ENCODE peak calls at places on chromosomes 6 and 20, in eight cellular contexts. One of them, this sample, is unnamed.

GRCh38 chr6:106315765-106316375 is 9.7 kb downstream of the ATG5 start:
- DNase-seq in mesothelial cell of epicardium: no peak
- DNase-seq in breast epithelium: no peak
- DNase-seq in left lung: no peak
- DNase-seq in choroid plexus epithelial cell: peak; percentile 12
- DNase-seq in colonic mucosa: no peak
- DNase-seq in ascending aorta: no peak
- DNase-seq in NB4: peak; percentile 28
- DNase-seq in this sample: no peak

GRCh38 chr6:105753184-105754097 is 332.7 kb upstream of the PRDM1 start:
- DNase-seq in NB4: no peak
- DNase-seq in choroid plexus epithelial cell: no peak
- DNase-seq in left lung: no peak
- DNase-seq in colonic mucosa: peak; percentile 85
- DNase-seq in breast epithelium: no peak
- DNase-seq in ascending aorta: no peak
- DNase-seq in mesothelial cell of epicardium: no peak
- DNase-seq in this sample: no peak

GRCh38 chr6:36853325-36853724 is 14.1 kb upstream of the CPNE5 start:
- DNase-seq in colonic mucosa: no peak
- DNase-seq in ascending aorta: peak; percentile 89
- DNase-seq in choroid plexus epithelial cell: peak; percentile 93
- DNase-seq in NB4: peak; percentile 95
- DNase-seq in left lung: peak; percentile 69
- DNase-seq in breast epithelium: no peak
- DNase-seq in mesothelial cell of epicardium: no peak
- DNase-seq in this sample: peak; percentile 53

GRCh38 chr6:47524136-47524840 is 46.7 kb downstream of the CD2AP start:
- DNase-seq in mesothelial cell of epicardium: no peak
- DNase-seq in NB4: no peak
- DNase-seq in left lung: no peak
- DNase-seq in colonic mucosa: no peak
- DNase-seq in breast epithelium: no peak
- DNase-seq in ascending aorta: no peak
- DNase-seq in choroid plexus epithelial cell: peak; percentile 26
- DNase-seq in this sample: no peak

GRCh38 chr6:72941751-72942150 is 283.5 kb downstream of the KHDC1L start:
- DNase-seq in ascending aorta: no peak
- DNase-seq in mesothelial cell of epicardium: no peak
- DNase-seq in breast epithelium: no peak
- DNase-seq in NB4: no peak
- DNase-seq in left lung: peak; percentile 42
- DNase-seq in choroid plexus epithelial cell: no peak
- DNase-seq in colonic mucosa: no peak
- DNase-seq in this sample: no peak

GRCh38 chr6:47278545-47278944 is 31.2 kb downstream of the TNFRSF21 start:
- DNase-seq in left lung: no peak
- DNase-seq in mesothelial cell of epicardium: no peak
- DNase-seq in breast epithelium: no peak
- DNase-seq in ascending aorta: no peak
- DNase-seq in colonic mucosa: no peak
- DNase-seq in choroid plexus epithelial cell: peak; percentile 91
- DNase-seq in NB4: peak; percentile 76
- DNase-seq in this sample: no peak

GRCh38 chr20:32830437-32830836 is 10.7 kb downstream of the MAPRE1 start:
- DNase-seq in ascending aorta: peak; percentile 69
- DNase-seq in breast epithelium: no peak
- DNase-seq in mesothelial cell of epicardium: no peak
- DNase-seq in choroid plexus epithelial cell: peak; percentile 87
- DNase-seq in NB4: peak; percentile 90
- DNase-seq in left lung: peak; percentile 45
- DNase-seq in colonic mucosa: peak; percentile 28
- DNase-seq in this sample: no peak

GRCh38 chr6:36358235-36358915 is 21.7 kb upstream of the BNIP5 start:
- DNase-seq in left lung: no peak
- DNase-seq in choroid plexus epithelial cell: peak; percentile 85
- DNase-seq in ascending aorta: peak; percentile 79
- DNase-seq in mesothelial cell of epicardium: no peak
- DNase-seq in colonic mucosa: no peak
- DNase-seq in breast epithelium: no peak
- DNase-seq in NB4: no peak
- DNase-seq in this sample: no peak

GRCh38 chr6:135270676-135271536 is 89.8 kb downstream of the MYB start:
- DNase-seq in choroid plexus epithelial cell: peak; percentile 5
- DNase-seq in ascending aorta: no peak
- DNase-seq in left lung: peak; percentile 72
- DNase-seq in colonic mucosa: peak; percentile 86
- DNase-seq in mesothelial cell of epicardium: no peak
- DNase-seq in NB4: no peak
- DNase-seq in breast epithelium: peak; percentile 60
- DNase-seq in this sample: no peak

GRCh38 chr20:39880890-39881289 is 808.1 kb downstream of the MAFB start:
- DNase-seq in breast epithelium: no peak
- DNase-seq in left lung: no peak
- DNase-seq in choroid plexus epithelial cell: peak; percentile 47
- DNase-seq in ascending aorta: no peak
- DNase-seq in colonic mucosa: no peak
- DNase-seq in NB4: peak; percentile 49
- DNase-seq in mesothelial cell of epicardium: no peak
- DNase-seq in this sample: no peak

GRCh38 chr20:38123021-38123587 is 42.0 kb downstream of the TGM2 start:
- DNase-seq in ascending aorta: peak; percentile 66
- DNase-seq in mesothelial cell of epicardium: no peak
- DNase-seq in breast epithelium: no peak
- DNase-seq in NB4: no peak
- DNase-seq in left lung: no peak
- DNase-seq in choroid plexus epithelial cell: peak; percentile 78
- DNase-seq in colonic mucosa: peak; percentile 17
- DNase-seq in this sample: no peak

GRCh38 chr20:513429-513828 is 30.2 kb downstream of the CSNK2A1 start:
- DNase-seq in breast epithelium: no peak
- DNase-seq in choroid plexus epithelial cell: peak; percentile 21
- DNase-seq in NB4: no peak
- DNase-seq in mesothelial cell of epicardium: no peak
- DNase-seq in left lung: no peak
- DNase-seq in colonic mucosa: no peak
- DNase-seq in ascending aorta: no peak
- DNase-seq in this sample: no peak

GRCh38 chr6:43105538-43106218 is 29.6 kb downstream of the PTK7 start:
- DNase-seq in left lung: no peak
- DNase-seq in NB4: no peak
- DNase-seq in colonic mucosa: no peak
- DNase-seq in choroid plexus epithelial cell: no peak
- DNase-seq in breast epithelium: no peak
- DNase-seq in ascending aorta: no peak
- DNase-seq in mesothelial cell of epicardium: no peak
- DNase-seq in this sample: no peak

GRCh38 chr6:134436950-134437349 is 119.0 kb upstream of the SGK1 start:
- DNase-seq in left lung: no peak
- DNase-seq in ascending aorta: no peak
- DNase-seq in mesothelial cell of epicardium: no peak
- DNase-seq in colonic mucosa: no peak
- DNase-seq in breast epithelium: no peak
- DNase-seq in NB4: peak; percentile 28
- DNase-seq in choroid plexus epithelial cell: peak; percentile 78
- DNase-seq in this sample: no peak

GRCh38 chr6:3516094-3516493 is 59.2 kb upstream of the SLC22A23 start:
- DNase-seq in NB4: no peak
- DNase-seq in breast epithelium: no peak
- DNase-seq in left lung: no peak
- DNase-seq in ascending aorta: no peak
- DNase-seq in colonic mucosa: no peak
- DNase-seq in choroid plexus epithelial cell: no peak
- DNase-seq in mesothelial cell of epicardium: no peak
- DNase-seq in this sample: no peak

GRCh38 chr6:9140181-9140580 is 704.8 kb upstream of the SLC35B3 start:
- DNase-seq in NB4: no peak
- DNase-seq in mesothelial cell of epicardium: no peak
- DNase-seq in left lung: peak; percentile 55
- DNase-seq in colonic mucosa: peak; percentile 23
- DNase-seq in breast epithelium: peak; percentile 77
- DNase-seq in choroid plexus epithelial cell: no peak
- DNase-seq in ascending aorta: no peak
- DNase-seq in this sample: no peak

GRCh38 chr6:85460154-85460950 is 10.5 kb downstream of the NT5E start:
- DNase-seq in mesothelial cell of epicardium: no peak
- DNase-seq in colonic mucosa: no peak
- DNase-seq in ascending aorta: no peak
- DNase-seq in left lung: no peak
- DNase-seq in breast epithelium: no peak
- DNase-seq in choroid plexus epithelial cell: peak; percentile 74
- DNase-seq in NB4: no peak
- DNase-seq in this sample: no peak

GRCh38 chr6:12241493-12242214 is 48.5 kb upstream of the EDN1 start:
- DNase-seq in mesothelial cell of epicardium: no peak
- DNase-seq in NB4: peak; percentile 66
- DNase-seq in choroid plexus epithelial cell: no peak
- DNase-seq in ascending aorta: no peak
- DNase-seq in colonic mucosa: no peak
- DNase-seq in breast epithelium: no peak
- DNase-seq in left lung: no peak
- DNase-seq in this sample: no peak

GRCh38 chr6:40124924-40125323 is 190.7 kb upstream of the MOCS1 start:
- DNase-seq in ascending aorta: no peak
- DNase-seq in breast epithelium: no peak
- DNase-seq in left lung: no peak
- DNase-seq in mesothelial cell of epicardium: no peak
- DNase-seq in NB4: no peak
- DNase-seq in colonic mucosa: no peak
- DNase-seq in choroid plexus epithelial cell: no peak
- DNase-seq in this sample: no peak

GRCh38 chr20:54180931-54181330 is 7.1 kb upstream of the CYP24A1 start:
- DNase-seq in ascending aorta: no peak
- DNase-seq in mesothelial cell of epicardium: no peak
- DNase-seq in colonic mucosa: no peak
- DNase-seq in NB4: no peak
- DNase-seq in breast epithelium: no peak
- DNase-seq in choroid plexus epithelial cell: no peak
- DNase-seq in left lung: no peak
- DNase-seq in this sample: no peak

GRCh38 chr20:38278763-38279162 is 18.2 kb upstream of the KIAA1755 start:
- DNase-seq in NB4: peak; percentile 67
- DNase-seq in breast epithelium: no peak
- DNase-seq in choroid plexus epithelial cell: no peak
- DNase-seq in mesothelial cell of epicardium: no peak
- DNase-seq in colonic mucosa: no peak
- DNase-seq in left lung: no peak
- DNase-seq in ascending aorta: no peak
- DNase-seq in this sample: no peak

GRCh38 chr6:42322676-42323075 is 105.0 kb upstream of the MRPS10 start:
- DNase-seq in breast epithelium: no peak
- DNase-seq in colonic mucosa: no peak
- DNase-seq in mesothelial cell of epicardium: no peak
- DNase-seq in ascending aorta: no peak
- DNase-seq in NB4: peak; percentile 41
- DNase-seq in left lung: no peak
- DNase-seq in choroid plexus epithelial cell: no peak
- DNase-seq in this sample: no peak

DNA sequence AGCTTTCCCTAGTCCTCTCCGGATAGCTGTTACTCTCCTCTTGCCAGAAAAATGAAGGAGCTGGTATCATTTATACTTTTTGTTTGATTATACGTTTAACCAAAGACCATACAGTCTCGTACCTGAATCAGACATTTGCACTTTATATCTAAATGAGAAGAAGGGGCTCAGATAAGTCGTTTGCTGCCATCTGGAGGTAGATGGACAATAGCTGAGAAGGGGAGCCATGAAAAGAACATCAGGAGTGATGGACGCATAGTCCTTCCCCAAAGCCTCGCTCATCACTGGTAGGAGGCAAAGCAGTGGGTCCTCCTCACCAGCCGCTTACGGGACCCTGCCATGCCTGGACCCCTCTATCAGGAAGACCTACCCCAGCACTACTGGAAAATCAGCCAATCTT is 45.4 kb downstream of the RPF2 start:
- DNase-seq in colonic mucosa: no peak
- DNase-seq in choroid plexus epithelial cell: no peak
- DNase-seq in ascending aorta: no peak
- DNase-seq in left lung: no peak
- DNase-seq in mesothelial cell of epicardium: no peak
- DNase-seq in NB4: peak; percentile 18
- DNase-seq in breast epithelium: no peak
- DNase-seq in this sample: no peak
- TF ChIP-seq CTCF in colonic mucosa: no peak
- TF ChIP-seq CTCF in choroid plexus epithelial cell: peak; percentile 22
- TF ChIP-seq CTCF in ascending aorta: no peak
- TF ChIP-seq CTCF in left lung: no peak
- TF ChIP-seq CTCF in mesothelial cell of epicardium: no peak
- TF ChIP-seq CTCF in NB4: no peak
- TF ChIP-seq CTCF in breast epithelium: no peak
- TF ChIP-seq CTCF in this sample: no peak

DNA sequence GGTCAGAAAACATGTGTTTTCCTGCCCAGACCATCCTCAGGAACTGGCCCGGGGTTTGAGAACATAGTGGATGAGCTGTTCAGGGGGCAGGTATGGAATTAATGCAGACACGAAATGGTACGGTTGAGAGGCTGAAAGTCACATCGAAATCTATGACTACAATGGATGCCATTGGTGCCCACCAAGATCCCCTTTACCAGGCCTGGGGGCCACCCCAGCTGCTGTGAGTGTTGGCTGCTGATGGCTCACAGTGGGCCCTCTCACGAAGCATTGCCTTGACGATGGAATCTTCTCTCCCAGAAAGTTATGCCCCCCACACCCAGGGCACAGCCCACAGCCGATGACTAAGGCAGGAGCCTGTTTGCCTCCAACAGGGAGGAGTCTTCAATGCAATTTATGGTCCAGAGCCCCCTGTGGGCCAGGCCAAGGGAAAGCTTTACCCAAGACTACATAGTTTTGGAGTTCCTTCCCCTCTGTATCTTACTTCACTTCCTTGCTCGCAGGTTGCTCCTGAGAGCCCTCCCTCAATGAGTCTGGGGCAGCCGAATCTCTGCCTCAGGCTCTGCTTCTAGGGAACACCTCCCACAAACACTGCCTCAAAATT is 92.6 kb downstream of the BFSP1 start:
- DNase-seq in choroid plexus epithelial cell: no peak
- DNase-seq in colonic mucosa: no peak
- DNase-seq in mesothelial cell of epicardium: no peak
- DNase-seq in NB4: peak; percentile 25
- DNase-seq in breast epithelium: no peak
- DNase-seq in ascending aorta: no peak
- DNase-seq in left lung: no peak
- DNase-seq in this sample: no peak
- TF ChIP-seq CTCF in choroid plexus epithelial cell: no peak
- TF ChIP-seq CTCF in colonic mucosa: no peak
- TF ChIP-seq CTCF in mesothelial cell of epicardium: no peak
- TF ChIP-seq CTCF in NB4: no peak
- TF ChIP-seq CTCF in breast epithelium: no peak
- TF ChIP-seq CTCF in ascending aorta: no peak
- TF ChIP-seq CTCF in left lung: no peak
- TF ChIP-seq CTCF in this sample: no peak

GRCh38 chr6:160348552-160349441 is 619 bp downstream of the SLC22A3 start:
- DNase-seq in mesothelial cell of epicardium: peak; percentile 31
- DNase-seq in breast epithelium: no peak
- DNase-seq in ascending aorta: no peak
- DNase-seq in NB4: no peak
- DNase-seq in choroid plexus epithelial cell: peak; percentile 15
- DNase-seq in colonic mucosa: peak; percentile 45
- DNase-seq in left lung: no peak
- DNase-seq in this sample: no peak
- TF ChIP-seq CTCF in mesothelial cell of epicardium: no peak
- TF ChIP-seq CTCF in breast epithelium: no peak
- TF ChIP-seq CTCF in ascending aorta: peak; percentile 42
- TF ChIP-seq CTCF in NB4: no peak
- TF ChIP-seq CTCF in choroid plexus epithelial cell: no peak
- TF ChIP-seq CTCF in colonic mucosa: no peak
- TF ChIP-seq CTCF in left lung: peak; percentile 10
- TF ChIP-seq CTCF in this sample: peak; percentile 49

GRCh38 chr6:116447496-116448011 is 13.6 kb upstream of the CALHM6 start:
- DNase-seq in breast epithelium: no peak
- DNase-seq in left lung: peak; percentile 45
- DNase-seq in NB4: peak; percentile 83
- DNase-seq in ascending aorta: peak; percentile 66
- DNase-seq in colonic mucosa: no peak
- DNase-seq in mesothelial cell of epicardium: no peak
- DNase-seq in choroid plexus epithelial cell: peak; percentile 98
- DNase-seq in this sample: no peak
- TF ChIP-seq CTCF in breast epithelium: no peak
- TF ChIP-seq CTCF in left lung: no peak
- TF ChIP-seq CTCF in NB4: no peak
- TF ChIP-seq CTCF in ascending aorta: peak; percentile 28
- TF ChIP-seq CTCF in colonic mucosa: no peak
- TF ChIP-seq CTCF in mesothelial cell of epicardium: no peak
- TF ChIP-seq CTCF in choroid plexus epithelial cell: no peak
- TF ChIP-seq CTCF in this sample: no peak

This sample was measured in thoracic aorta.